ENCODE peak calls at places on chromosomes 16 and 17, in five cellular contexts. M is iris pigment epithelial cell; K is DND-41; Z is stimulated activated CD4-positive, alpha-beta T cell treated with anti-CD3 and anti-CD28 coated beads, Interleukin-12 subunit alpha, Interleukin-12 subunit beta, amount 100 ng/mL, for 4 hours; R is fibroblast of lung. A is an unnamed sample.
A peak's percentile ranks its signal among the peaks of the same experiment; 100 is the strongest.

GRCh38 chr16:28991687-28992086 is 6.8 kb downstream of the LAT start:
- DNase-seq in M (no peak), K (no peak), Z (no peak), R (no peak), A (no peak)

GRCh38 chr17:32519769-32520701 is 33.2 kb downstream of the CDK5R1 start:
- DNase-seq in M (peak; percentile 55), K (no peak), Z (peak; percentile 29), R (no peak), A (no peak)

GRCh38 chr17:17929655-17930380 is 42.4 kb downstream of the TOM1L2 start:
- DNase-seq in M (no peak), K (no peak), Z (no peak), R (no peak), A (no peak)

GRCh38 chr16:88971371-88972097 is 5.5 kb downstream of the CBFA2T3 start:
- DNase-seq in M (no peak), K (no peak), Z (no peak), R (no peak), A (no peak)

GRCh38 chr16:84785843-84786538 is 33.8 kb upstream of the CRISPLD2 start:
- DNase-seq in M (peak; percentile 77), K (no peak), Z (no peak), R (peak; percentile 85), A (no peak)

GRCh38 chr16:50902457-50902856 is 160.6 kb downstream of the CYLD start:
- DNase-seq in M (no peak), K (no peak), Z (no peak), R (no peak), A (no peak)

GRCh38 chr17:74813793-74814192 is 37.6 kb upstream of the NAT9 start:
- DNase-seq in M (no peak), K (no peak), Z (no peak), R (no peak), A (no peak)

GRCh38 chr17:74943808-74944522 is 8.3 kb downstream of the OTOP3 start:
- DNase-seq in M (peak; percentile 18), K (no peak), Z (no peak), R (no peak), A (no peak)

GRCh38 chr16:73036074-73036826 is 11.7 kb downstream of the ZFHX3 start:
- DNase-seq in M (peak; percentile 19), K (no peak), Z (no peak), R (no peak), A (no peak)

GRCh38 chr17:78724544-78724943 is 57.5 kb downstream of the CYTH1 start:
- DNase-seq in M (no peak), K (no peak), Z (no peak), R (no peak), A (no peak)

GRCh38 chr17:76241205-76241539 is 879 bp upstream of the RNF157 start:
- DNase-seq in M (peak; percentile 20), K (no peak), Z (no peak), R (peak; percentile 44), A (no peak)

GRCh38 chr17:75345514-75346167 is 56.4 kb upstream of the SLC25A19 start:
- DNase-seq in M (no peak), K (peak; percentile 62), Z (no peak), R (no peak), A (no peak)

GRCh38 chr17:4449736-4450135 is 16.0 kb downstream of the SPNS3 start:
- DNase-seq in M (no peak), K (no peak), Z (no peak), R (no peak), A (no peak)

GRCh38 chr17:27644586-27644985 is 13.6 kb downstream of the LGALS9 start:
- DNase-seq in M (no peak), K (no peak), Z (no peak), R (peak; percentile 5), A (no peak)

GRCh38 chr16:18950469-18951185 is 24.4 kb upstream of the SMG1 start:
- DNase-seq in M (no peak), K (peak; percentile 15), Z (no peak), R (no peak), A (no peak)

GRCh38 chr16:79132745-79133144 is 467.8 kb downstream of the MAF start:
- DNase-seq in M (no peak), K (no peak), Z (no peak), R (peak; percentile 6), A (no peak)

GRCh38 chr17:79789943-79790804 is 6.7 kb downstream of the CBX8 start:
- DNase-seq in M (no peak), K (no peak), Z (peak; percentile 41), R (no peak), A (no peak)

GRCh38 chr16:55478827-55479559 is at the start of gene MMP2:
- DNase-seq in M (peak; percentile 38), K (no peak), Z (no peak), R (peak; percentile 87), A (no peak)

GRCh38 chr17:56499799-56500388 is 93.6 kb upstream of the NOG start:
- DNase-seq in M (peak; percentile 45), K (peak; percentile 23), Z (peak; percentile 1), R (peak; percentile 52), A (no peak)

GRCh38 chr17:28906276-28907051 is 3.6 kb upstream of the DHRS13 start:
- DNase-seq in M (no peak), K (no peak), Z (no peak), R (no peak), A (no peak)

GRCh38 chr17:50274142-50274944 is at the start of gene TMEM92:
- DNase-seq in M (no peak), K (peak; percentile 19), Z (no peak), R (no peak), A (no peak)

GRCh38 chr16:83953796-83954576 is 946 bp downstream of the OSGIN1 start:
- DNase-seq in M (peak; percentile 54), K (peak; percentile 37), Z (no peak), R (peak; percentile 23), A (no peak)

GRCh38 chr16:70331588-70332358 is 14.9 kb upstream of the DDX19A start:
- DNase-seq in M (peak; percentile 11), K (peak; percentile 38), Z (no peak), R (peak; percentile 9), A (no peak)

GRCh38 chr17:81192386-81193050 is 26.5 kb upstream of the AATK start:
- DNase-seq in M (no peak), K (no peak), Z (no peak), R (no peak), A (no peak)

GRCh38 chr17:57290955-57291354 is 34.6 kb downstream of the MSI2 start:
- DNase-seq in M (no peak), K (no peak), Z (no peak), R (no peak), A (no peak)

GRCh38 chr16:2766430-2767139 is 10.5 kb downstream of the ELOB start:
- DNase-seq in M (no peak), K (no peak), Z (no peak), R (no peak), A (no peak)

GRCh38 chr16:4387769-4388168 is 16.1 kb downstream of the VASN start:
- DNase-seq in M (no peak), K (no peak), Z (no peak), R (no peak), A (no peak)

GRCh38 chr16:23134274-23134673 is 15.0 kb downstream of the USP31 start:
- DNase-seq in M (peak; percentile 63), K (no peak), Z (no peak), R (peak; percentile 9), A (no peak)

GRCh38 chr16:80024443-80024842 is 423.9 kb upstream of the MAF start:
- DNase-seq in M (no peak), K (no peak), Z (no peak), R (no peak), A (no peak)

GRCh38 chr16:11094838-11095565 is 150.6 kb downstream of the CLEC16A start:
- DNase-seq in M (no peak), K (no peak), Z (peak; percentile 33), R (no peak), A (no peak)

GRCh38 chr17:52824542-52824941 is 666.0 kb upstream of the CA10 start:
- DNase-seq in M (no peak), K (no peak), Z (no peak), R (no peak), A (no peak)

GRCh38 chr17:6231886-6232767 is 161.9 kb downstream of the WSCD1 start:
- DNase-seq in M (peak; percentile 10), K (no peak), Z (no peak), R (peak; percentile 3), A (no peak)

GRCh38 chr17:49360796-49361128 is 1.3 kb downstream of the ZNF652 start:
- DNase-seq in M (no peak), K (no peak), Z (peak; percentile 23), R (no peak), A (no peak)

GRCh38 chr17:81918762-81919545 is 978 bp upstream of the SIRT7 start:
- DNase-seq in M (no peak), K (no peak), Z (no peak), R (no peak), A (no peak)

A was measured in activated CD4-positive, CD25-positive, alpha-beta regulatory T cell treated with anti-CD3 and anti-CD28 coated beads, Interleukin-2, amount 50 U/mL, for 72 hours.